ENCODE peak calls at places on chromosome 5, in six cellular contexts. A is uterus, C is kidney, Q is spleen, G is IMR-90, T is right atrium auricular region. Z is an unnamed sample.

GRCh38 chr5:11324521-11325289 is 563.7 kb upstream of the DAP start:
- DNase-seq in A (no peak), C (no peak), Q (no peak), G (no peak), T (no peak), Z (peak; percentile 49)

GRCh38 chr5:34996236-34996635 is 51.5 kb downstream of the AGXT2 start:
- DNase-seq in A (no peak), C (no peak), Q (no peak), G (no peak), T (no peak), Z (no peak)

GRCh38 chr5:130954336-130954735 is 210.7 kb downstream of the HINT1 start:
- DNase-seq in A (no peak), C (no peak), Q (no peak), G (no peak), T (no peak), Z (no peak)

GRCh38 chr5:173641171-173641570 is 24.7 kb upstream of the BOD1 start:
- DNase-seq in A (no peak), C (no peak), Q (no peak), G (no peak), T (no peak), Z (no peak)

GRCh38 chr5:175671013-175671412 is 13.1 kb downstream of the HRH2 start:
- DNase-seq in A (no peak), C (no peak), Q (no peak), G (no peak), T (no peak), Z (no peak)

GRCh38 chr5:18281947-18282557 is 647.8 kb downstream of the TAF11L14 start:
- DNase-seq in A (no peak), C (no peak), Q (no peak), G (peak; percentile 62), T (no peak), Z (peak; percentile 6)

GRCh38 chr5:95709967-95710650 is 21.0 kb upstream of the RHOBTB3 start:
- DNase-seq in A (peak; percentile 44), C (peak; percentile 74), Q (no peak), G (no peak), T (no peak), Z (peak; percentile 94)

GRCh38 chr5:112848116-112848811 is 12.8 kb upstream of the SRP19 start:
- DNase-seq in A (no peak), C (no peak), Q (no peak), G (peak; percentile 78), T (no peak), Z (no peak)

GRCh38 chr5:1033606-1034420 is 25.2 kb downstream of the NKD2 start:
- DNase-seq in A (no peak), C (peak; percentile 44), Q (no peak), G (no peak), T (no peak), Z (no peak)

GRCh38 chr5:148827723-148828122 is 1.3 kb downstream of the ADRB2 start:
- DNase-seq in A (no peak), C (no peak), Q (no peak), G (peak; percentile 18), T (no peak), Z (no peak)

GRCh38 chr5:148830220-148830619 is 3.8 kb downstream of the ADRB2 start:
- DNase-seq in A (no peak), C (no peak), Q (no peak), G (no peak), T (no peak), Z (no peak)

GRCh38 chr5:148828461-148829247 is 2.2 kb downstream of the ADRB2 start:
- DNase-seq in A (no peak), C (no peak), Q (no peak), G (peak; percentile 38), T (no peak), Z (no peak)

GRCh38 chr5:148829248-148829594 is 2.8 kb downstream of the ADRB2 start:
- DNase-seq in A (no peak), C (no peak), Q (no peak), G (no peak), T (no peak), Z (no peak)

DNA sequence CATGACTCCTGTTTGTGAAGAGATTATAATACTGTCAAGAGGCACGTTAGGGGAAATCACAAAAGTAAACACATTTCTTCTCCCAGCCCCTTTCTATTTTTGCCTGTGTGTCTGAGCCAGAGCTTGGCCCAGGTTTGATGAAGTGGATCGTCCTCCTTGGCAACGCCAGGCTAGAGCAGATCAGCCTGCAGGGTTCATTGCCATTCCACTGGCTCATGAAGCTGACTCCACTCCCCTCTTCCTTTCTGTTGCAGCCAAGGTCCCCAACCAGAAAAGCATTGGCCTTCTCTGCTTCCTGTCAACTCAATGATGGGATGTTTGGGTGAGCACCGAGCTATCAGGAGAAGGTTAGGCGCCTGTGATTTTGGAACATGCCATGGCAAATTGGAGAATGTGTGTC is 3.3 kb downstream of the ADRB2 start:
- DNase-seq in A (no peak), C (no peak), Q (no peak), G (no peak), T (no peak), Z (no peak)
- H3K4me3 ChIP-seq in A (no peak overlapping the region), C (peak overlapping the region; percentile 17), Q (peak overlapping the region; percentile 64), G (no peak overlapping the region), T (peak overlapping the region; percentile 73), Z (no peak overlapping the region)

DNA sequence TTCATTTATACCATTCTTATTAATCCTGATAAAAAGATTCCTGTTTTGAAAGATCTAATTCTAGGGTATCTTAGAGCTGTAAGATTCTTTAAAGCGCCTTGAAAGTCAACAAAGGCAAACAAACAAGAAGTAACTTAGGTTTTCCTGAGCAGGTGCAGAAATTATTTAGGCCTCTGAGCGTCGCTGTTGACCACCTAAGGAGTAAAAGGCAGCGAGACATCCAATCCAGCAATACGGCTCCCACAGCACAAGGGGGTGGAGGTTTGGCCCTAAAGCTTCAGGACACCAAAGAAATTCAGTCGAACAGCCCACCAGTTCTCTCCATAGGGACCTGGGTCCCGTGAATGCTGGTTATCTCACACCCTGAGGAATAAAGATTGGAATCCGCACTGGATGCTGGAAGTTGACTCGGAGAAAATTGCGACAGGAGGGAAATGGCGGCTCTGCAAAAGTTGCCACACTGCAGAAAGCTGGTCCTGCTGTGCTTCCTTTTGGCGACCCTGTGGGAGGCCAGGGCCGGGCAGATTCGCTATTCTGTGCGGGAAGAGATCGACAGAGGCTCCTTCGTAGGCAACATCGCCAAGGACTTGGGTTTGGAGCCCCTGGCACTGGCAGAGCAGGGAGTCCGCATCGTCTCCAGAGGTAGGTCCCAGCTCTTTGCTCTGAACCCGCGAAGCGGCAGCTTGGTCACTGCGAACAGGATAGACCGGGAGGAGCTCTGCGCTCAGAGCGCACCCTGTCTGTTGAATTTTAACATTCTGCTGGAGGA is at the start of gene PCDHGA2:
- DNase-seq in A (no peak), C (no peak), Q (no peak), G (peak; percentile 66), T (no peak), Z (no peak)
- TF ChIP-seq CTCF in A (peak; percentile 35), C (peak; percentile 18), Q (no peak), G (peak; percentile 54), T (no peak), Z (no peak)

DNA sequence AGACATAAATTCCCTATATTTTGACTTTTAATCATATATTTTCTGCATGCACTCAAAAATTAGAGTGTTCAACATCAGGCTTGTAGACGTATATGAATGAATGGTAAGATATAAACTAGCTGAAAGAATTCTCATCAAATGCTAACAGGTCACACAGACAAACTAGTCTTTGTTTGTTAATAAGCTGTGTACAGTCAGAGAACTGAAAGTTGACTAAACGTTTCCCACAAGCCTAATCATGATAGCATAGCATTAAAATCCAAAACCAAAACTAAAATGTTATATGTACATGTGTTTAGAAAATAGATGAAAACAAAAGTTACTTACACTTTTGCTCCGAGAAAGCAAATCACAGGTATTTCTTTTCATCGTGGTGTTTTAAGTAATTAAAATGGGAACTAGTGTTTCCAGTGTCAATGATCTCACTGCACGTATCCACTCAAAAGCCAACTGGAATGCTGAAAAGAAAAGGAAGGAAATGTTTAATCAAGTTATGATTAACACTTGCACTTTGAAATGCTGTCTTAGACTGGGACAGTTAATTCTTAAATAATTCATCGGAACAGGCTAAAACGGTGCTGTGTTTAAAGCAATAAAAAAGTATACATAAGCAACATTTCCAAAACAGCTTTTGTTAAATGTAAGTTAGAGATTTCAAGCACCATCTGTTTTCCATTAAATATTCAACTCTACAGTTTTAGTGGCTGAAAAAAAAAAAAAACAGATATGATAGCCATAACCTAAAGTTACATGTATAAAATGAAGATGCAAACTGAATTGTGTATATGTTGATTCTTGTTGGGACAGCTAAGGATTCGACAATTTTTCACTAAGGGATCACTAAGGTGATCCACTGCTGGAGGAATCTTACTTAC is 291.9 kb upstream of the PDE4D start:
- DNase-seq in A (no peak), C (no peak), Q (no peak), G (no peak), T (no peak), Z (no peak)
- H3K4me1 ChIP-seq in A (no peaks in the 10 kb centered on the region), C (no peaks in the 10 kb centered on the region), Q (no peaks in the 10 kb centered on the region), G (no peaks in the 10 kb centered on the region), T (no peaks in the 10 kb centered on the region), Z (no peaks in the 10 kb centered on the region)

DNA sequence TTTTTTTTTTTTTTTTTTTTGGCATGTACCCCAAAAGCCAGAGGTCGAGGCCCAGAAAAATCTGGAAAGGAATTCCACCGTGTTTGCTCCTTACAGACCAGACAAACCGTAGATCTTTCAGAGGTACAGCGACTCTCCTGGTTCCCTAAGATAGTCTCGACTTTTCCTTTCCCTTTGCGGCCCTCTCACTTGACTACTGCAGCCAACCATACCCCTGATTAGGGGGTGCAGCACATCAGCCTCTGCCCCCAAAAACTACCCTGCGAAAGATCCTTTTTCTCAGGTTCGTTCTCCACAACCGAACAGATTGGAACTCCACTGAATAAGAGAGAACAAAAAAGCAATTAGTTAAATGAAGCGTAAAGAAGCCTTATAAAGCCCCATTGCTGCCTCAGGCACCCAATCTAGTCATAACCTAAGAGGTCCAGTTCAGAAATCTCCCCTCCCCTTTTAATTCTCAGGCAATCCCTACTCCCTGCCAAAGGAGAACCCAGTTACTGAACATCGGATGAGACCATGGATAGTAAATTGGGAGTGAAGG is 376 bp upstream of the TICAM2 start:
- DNase-seq in A (no peak), C (no peak), Q (no peak), G (no peak), T (no peak), Z (no peak)
- H3K4me3 ChIP-seq in A (peak overlapping the region; percentile 46), C (peak overlapping the region; percentile 52), Q (peak overlapping the region; percentile 70), G (peak overlapping the region; percentile 94), T (peak overlapping the region; percentile 81), Z (no peak overlapping the region)

Z was measured in Caco-2.